ENCODE peak calls at places on chromosomes 12 and 14, in four cellular contexts. I is GM23338, N is SK-N-SH, L is PC-3. C is an unnamed sample. For H3K9me2, the result is how much of the 10 kb centered on the place peaks cover.

GRCh38 chr14:71324767-71325272 is 417.6 kb downstream of the PCNX1 start:
- DNase-seq in I (peak), N (no peak), L (no peak), C (no peak)

GRCh38 chr12:53097564-53098353 is at the start of gene IGFBP6:
- DNase-seq in I (peak), N (peak), L (peak), C (peak)

GRCh38 chr14:77965919-77966435 is 166.1 kb downstream of the ADCK1 start:
- DNase-seq in I (peak), N (peak), L (peak), C (peak)

GRCh38 chr14:92863281-92863680 is 59.7 kb upstream of the CHGA start:
- DNase-seq in I (no peak), N (no peak), L (peak), C (peak)

GRCh38 chr14:95507174-95507573 is 9.3 kb downstream of the SYNE3 start:
- DNase-seq in I (no peak), N (no peak), L (peak), C (no peak)

GRCh38 chr14:75303415-75303814 is 24.8 kb downstream of the FOS start:
- DNase-seq in I (peak), N (peak), L (peak), C (peak)

GRCh38 chr14:35858521-35859209 is 32.5 kb downstream of the BRMS1L start:
- DNase-seq in I (no peak), N (no peak), L (no peak), C (no peak)

GRCh38 chr14:87148655-87149054 is 844.3 kb downstream of the GALC start:
- DNase-seq in I (peak), N (no peak), L (no peak), C (no peak)

GRCh38 chr12:95989504-95990123 is 6.5 kb downstream of the HAL start:
- DNase-seq in I (no peak), N (peak), L (no peak), C (no peak)

GRCh38 chr12:106736051-106736957 is 38.2 kb upstream of the RIC8B start:
- DNase-seq in I (peak), N (no peak), L (peak), C (peak)

GRCh38 chr12:102300824-102301461 is 103.3 kb upstream of the PMCH start:
- DNase-seq in I (peak), N (peak), L (peak), C (peak)

GRCh38 chr12:71201136-71201679 is 43.4 kb upstream of the TSPAN8 start:
- DNase-seq in I (no peak), N (no peak), L (no peak), C (no peak)

GRCh38 chr12:90695415-90695814 is 259.6 kb downstream of the CCER1 start:
- DNase-seq in I (no peak), N (no peak), L (peak), C (peak)

GRCh38 chr14:49553106-49553505 is 33.1 kb downstream of the RPS29 start:
- DNase-seq in I (no peak), N (no peak), L (no peak), C (no peak)

GRCh38 chr12:12376636-12377448 is 20.0 kb downstream of the BORCS5 start:
- DNase-seq in I (peak), N (peak), L (peak), C (peak)

DNA sequence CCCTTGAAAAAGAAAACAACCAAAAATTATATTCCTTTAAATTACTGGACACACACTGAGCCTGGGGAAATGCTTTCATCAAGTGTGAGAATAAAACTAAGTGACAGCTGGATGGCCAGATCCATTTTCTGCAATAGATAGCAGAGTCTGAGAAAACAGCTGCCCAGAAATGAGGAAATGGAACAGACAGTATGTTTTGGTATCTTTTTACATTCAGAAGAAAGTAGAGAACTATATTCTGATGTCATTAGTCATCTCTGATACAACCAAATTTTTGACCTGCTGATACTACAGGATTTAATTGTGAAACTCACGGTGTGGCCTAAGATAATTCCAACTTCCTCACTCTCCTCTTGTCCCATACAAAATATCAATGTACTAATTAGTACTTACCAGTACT is 78.2 kb downstream of the HMGA2 start:
- DNase-seq in I (no peak), N (no peak), L (no peak), C (no peak)
- H3K9me2 ChIP-seq in I (under half), N (under half), L (under half), C (under half)

GRCh38 chr12:87603727-87604126 is 425.5 kb downstream of the C12orf50 start:
- DNase-seq in I (no peak), N (no peak), L (no peak), C (no peak)

GRCh38 chr12:87596134-87596533 is 433.1 kb downstream of the C12orf50 start:
- DNase-seq in I (no peak), N (no peak), L (no peak), C (no peak)

GRCh38 chr12:87596636-87597035 is 432.6 kb downstream of the C12orf50 start:
- DNase-seq in I (no peak), N (no peak), L (no peak), C (no peak)

GRCh38 chr12:87597114-87597513 is 432.1 kb downstream of the C12orf50 start:
- DNase-seq in I (no peak), N (no peak), L (no peak), C (no peak)

GRCh38 chr12:87599459-87599858 is 429.7 kb downstream of the C12orf50 start:
- DNase-seq in I (no peak), N (no peak), L (no peak), C (no peak)
- H3K9me2 ChIP-seq in I (under half), N (under half), L (under half), C (under half)

DNA sequence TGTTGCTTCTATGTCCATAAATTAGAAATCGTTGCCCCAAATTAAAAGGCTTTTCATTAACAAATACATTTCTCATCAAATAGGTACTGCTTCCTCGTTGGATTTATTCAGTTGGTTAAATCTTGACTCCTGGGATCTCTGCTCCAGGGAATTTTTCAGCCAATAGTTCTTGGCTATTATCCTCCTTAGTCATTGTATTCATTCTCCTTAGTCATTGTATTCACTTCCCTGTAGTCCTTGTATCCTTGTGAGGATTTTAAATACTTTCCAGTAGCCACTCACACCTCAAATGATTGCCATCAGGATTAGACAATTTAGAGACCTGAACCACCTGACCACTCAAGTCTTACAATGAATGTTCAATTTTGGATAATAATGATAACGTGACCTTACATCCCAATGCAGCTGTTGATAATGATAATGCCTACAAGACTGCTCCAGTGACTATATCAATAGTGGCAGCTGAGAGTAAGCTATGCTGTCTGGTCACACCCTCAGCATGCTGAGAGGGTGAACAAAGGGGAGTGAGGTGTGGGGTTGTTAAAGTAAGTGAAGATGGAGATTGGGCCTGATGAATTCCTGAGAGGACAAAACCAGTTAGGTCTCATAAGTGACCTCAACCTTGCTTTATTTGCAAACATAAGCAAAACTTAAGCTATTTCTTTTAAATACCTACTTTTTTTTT is 193.7 kb upstream of the RTL1 start:
- DNase-seq in I (no peak), N (no peak), L (peak), C (no peak)
- H3K9me2 ChIP-seq in I (under half), N (under half), L (under half), C (under half)

DNA sequence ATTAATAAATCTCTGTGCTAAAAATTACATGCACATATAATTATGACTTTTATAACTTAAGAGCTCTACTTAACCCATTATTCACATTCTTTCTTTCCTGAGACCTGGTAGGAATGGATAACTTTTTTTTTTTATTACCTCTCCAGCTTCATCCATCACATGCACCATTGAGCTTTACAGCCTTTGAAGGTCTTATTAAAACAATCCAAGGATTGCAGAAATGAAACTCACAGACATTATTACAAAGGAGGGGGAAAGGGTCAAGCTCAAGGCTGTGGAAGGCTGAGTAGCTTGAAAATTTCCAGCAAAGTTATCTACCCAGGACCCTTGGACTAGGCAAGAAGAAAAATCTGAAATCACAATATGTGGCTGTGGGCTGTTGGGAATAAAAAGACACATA is 202.5 kb upstream of the GRIP1 start:
- DNase-seq in I (no peak), N (no peak), L (no peak), C (no peak)
- H3K9me2 ChIP-seq in I (under half), N (under half), L (under half), C (under half)

GRCh38 chr14:33404054-33404453 is 465.4 kb downstream of the NPAS3 start:
- DNase-seq in I (no peak), N (no peak), L (peak), C (no peak)

GRCh38 chr14:33408291-33408690 is 469.6 kb downstream of the NPAS3 start:
- DNase-seq in I (no peak), N (no peak), L (peak), C (no peak)

GRCh38 chr14:33402604-33403003 is 463.9 kb downstream of the NPAS3 start:
- DNase-seq in I (no peak), N (no peak), L (no peak), C (no peak)

GRCh38 chr14:33406766-33407165 is 468.1 kb downstream of the NPAS3 start:
- DNase-seq in I (no peak), N (no peak), L (no peak), C (no peak)

GRCh38 chr14:33404964-33405574 is 466.4 kb downstream of the NPAS3 start:
- DNase-seq in I (peak), N (no peak), L (no peak), C (no peak)
- H3K9me2 ChIP-seq in I (under half), N (under half), L (under half), C (under half)

DNA sequence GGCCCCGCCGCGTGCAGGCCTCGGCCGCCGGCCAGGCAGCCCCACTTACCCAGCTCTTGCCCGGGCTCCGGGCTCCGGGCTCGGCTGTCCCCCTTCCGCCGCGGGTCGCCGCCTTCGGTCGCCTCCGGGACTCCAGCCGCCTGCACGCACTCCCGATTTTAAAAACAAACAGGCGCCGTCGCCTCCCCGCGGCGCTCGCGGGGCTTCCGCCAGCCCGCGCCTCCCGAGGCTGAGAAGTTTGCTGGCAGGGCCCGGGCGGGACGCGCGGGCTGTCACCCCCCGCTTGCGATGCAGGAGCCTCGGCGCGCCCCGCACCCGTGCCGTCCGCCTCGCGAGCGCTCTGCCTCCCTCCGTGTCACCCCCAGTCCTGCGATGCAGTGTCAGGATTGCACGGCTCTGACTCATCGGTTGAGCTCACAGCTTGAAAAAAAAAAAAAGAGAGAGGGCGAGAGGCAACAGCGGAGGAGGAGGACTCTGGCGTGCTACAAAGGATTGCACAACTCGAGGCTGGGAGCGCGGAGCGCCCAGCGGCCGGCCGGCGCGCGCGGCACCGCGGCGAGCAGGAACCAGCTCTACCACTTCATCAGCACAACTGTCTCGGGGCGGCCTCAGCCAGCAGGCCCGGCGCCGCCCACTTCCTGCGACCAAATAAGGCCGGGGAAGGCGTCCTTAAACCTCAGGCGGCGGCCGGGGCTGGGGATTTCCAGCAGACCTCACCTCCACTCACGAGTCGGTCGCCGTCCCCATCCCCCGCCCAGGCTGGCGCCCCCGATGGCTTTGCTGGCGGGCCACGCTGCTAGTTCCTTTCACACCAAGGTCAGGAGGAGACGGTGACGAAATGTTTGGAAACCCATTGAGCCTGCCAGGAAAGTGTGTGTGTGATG is 45.8 kb upstream of the PNMA1 start:
- DNase-seq in I (peak), N (peak), L (peak), C (peak)
- H3K9me2 ChIP-seq in I (under half), N (under half), L (under half), C (under half)

GRCh38 chr14:103657466-103657865 is 28.5 kb downstream of the KLC1 start:
- DNase-seq in I (no peak), N (no peak), L (no peak), C (no peak)
- H3K9me2 ChIP-seq in I (under half), N (under half), L (under half), C (under half)

GRCh38 chr12:63068857-63069442 is 82.1 kb downstream of the AVPR1A start:
- DNase-seq in I (peak), N (peak), L (peak), C (peak)
- H3K9me2 ChIP-seq in I (under half), N (under half), L (under half), C (under half)

GRCh38 chr14:91575469-91576208 is 65.5 kb upstream of the PPP4R3A start:
- DNase-seq in I (no peak), N (no peak), L (no peak), C (no peak)
- H3K9me2 ChIP-seq in I (under half), N (under half), L (under half), C (under half)

DNA sequence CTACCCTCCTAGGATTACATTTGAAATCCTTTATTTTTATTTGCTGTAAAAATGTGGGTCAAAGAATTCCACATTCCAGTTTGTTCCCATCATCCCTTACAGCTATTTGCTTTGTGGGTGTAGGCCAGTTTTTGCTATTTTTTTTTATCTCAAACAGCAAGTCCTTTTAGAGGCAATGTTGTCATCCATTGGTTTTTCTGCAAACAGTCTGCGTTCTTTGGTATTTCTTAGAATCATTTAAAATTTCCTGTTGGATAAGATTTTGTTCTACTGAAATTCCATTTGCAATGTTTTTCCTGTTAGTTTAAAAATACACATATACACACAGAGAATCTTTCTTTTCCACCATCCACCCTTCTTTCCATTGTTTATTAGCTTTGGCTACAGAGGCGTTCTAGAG is 53.3 kb upstream of the STK38L start:
- DNase-seq in I (no peak), N (no peak), L (peak), C (no peak)
- H3K9me2 ChIP-seq in I (under half), N (under half), L (under half), C (under half)